ENCODE peak calls at places on chromosomes 13 and 19, in six cellular contexts. J is left colon; Y is occipital lobe; M is left lung; E is HuH-7.5; S is stimulated activated CD4-positive, alpha-beta T cell treated with anti-CD3 and anti-CD28 coated beads, Interleukin-15, amount 100 ng/mL, for 24 hours. A is an unnamed sample.

GRCh38 chr19:56710437-56710836 is 38.9 kb upstream of the ZNF835 start:
- DNase-seq in J (no peak), Y (no peak), M (no peak), E (no peak), S (no peak), A (no peak)

GRCh38 chr19:11421607-11422098 is 2.5 kb upstream of the RGL3 start:
- DNase-seq in J (peak), Y (no peak), M (peak), E (peak), S (peak), A (no peak)

GRCh38 chr19:34808566-34808965 is 35.6 kb upstream of the ZNF599 start:
- DNase-seq in J (no peak), Y (no peak), M (no peak), E (no peak), S (no peak), A (no peak)

GRCh38 chr19:31497709-31498108 is 148.5 kb upstream of the TSHZ3 start:
- DNase-seq in J (no peak), Y (no peak), M (no peak), E (no peak), S (no peak), A (no peak)

GRCh38 chr13:111551421-111551820 is 231.0 kb downstream of the TEX29 start:
- DNase-seq in J (no peak), Y (no peak), M (no peak), E (no peak), S (no peak), A (no peak)

GRCh38 chr19:38009650-38010229 is 102.7 kb downstream of the SIPA1L3 start:
- DNase-seq in J (no peak), Y (no peak), M (no peak), E (no peak), S (no peak), A (no peak)

GRCh38 chr19:11130824-11131455 is 24.6 kb downstream of the SPC24 start:
- DNase-seq in J (peak), Y (peak), M (peak), E (peak), S (peak), A (peak)

GRCh38 chr19:13033244-13033643 is 38.0 kb downstream of the NFIX start:
- DNase-seq in J (peak), Y (no peak), M (no peak), E (no peak), S (no peak), A (no peak)

GRCh38 chr19:48613852-48614435 is 932 bp downstream of the FAM83E start:
- DNase-seq in J (no peak), Y (no peak), M (no peak), E (no peak), S (peak), A (no peak)

GRCh38 chr13:41942462-41943094 is 18.3 kb downstream of the VWA8 start:
- DNase-seq in J (no peak), Y (no peak), M (no peak), E (no peak), S (no peak), A (no peak)

GRCh38 chr19:7522923-7523667 is 671 bp downstream of the MCOLN1 start:
- DNase-seq in J (no peak), Y (no peak), M (peak), E (peak), S (no peak), A (no peak)

GRCh38 chr19:51676566-51677083 is 16.5 kb upstream of the SPACA6 start:
- DNase-seq in J (no peak), Y (no peak), M (no peak), E (no peak), S (peak), A (no peak)

GRCh38 chr13:53038993-53039392 is 10.4 kb downstream of the OLFM4 start:
- DNase-seq in J (no peak), Y (peak), M (no peak), E (no peak), S (no peak), A (no peak)

GRCh38 chr19:2244122-2244411 is 5.1 kb upstream of the AMH start:
- DNase-seq in J (no peak), Y (no peak), M (no peak), E (no peak), S (no peak), A (no peak)

GRCh38 chr13:74747186-74747955 is 613.2 kb upstream of the KLF12 start:
- DNase-seq in J (no peak), Y (no peak), M (no peak), E (no peak), S (no peak), A (no peak)

GRCh38 chr13:49093376-49093775 is 117.7 kb downstream of the FNDC3A start:
- DNase-seq in J (no peak), Y (no peak), M (no peak), E (no peak), S (no peak), A (no peak)

GRCh38 chr19:30342901-30343300 is 29.3 kb upstream of the ZNF536 start:
- DNase-seq in J (no peak), Y (no peak), M (no peak), E (no peak), S (no peak), A (no peak)

GRCh38 chr13:110477711-110478245 is 83.7 kb downstream of the RAB20 start:
- DNase-seq in J (no peak), Y (no peak), M (no peak), E (no peak), S (no peak), A (no peak)

A was measured in prostate gland.